ENCODE peak calls at places on chromosome 1, in eight cellular contexts. One of them, this sample, is unnamed.

GRCh38 chr1:114164840-114165543 is 11.3 kb upstream of the SYT6 start:
- DNase-seq in iris pigment epithelial cell: no peak
- DNase-seq in central memory CD4-positive, alpha-beta T cell: no peak
- DNase-seq in A549: no peak
- DNase-seq in NCI-H510A treated with DMSO at 0.1 percent for 48 hours: no peak
- DNase-seq in stimulated activated CD4-positive, alpha-beta T cell treated with anti-CD3 and anti-CD28 coated beads, Interleukin-1b, Interleukin-23, amount 100 ng/mL, for 24 hours: no peak
- DNase-seq in T-helper 2 cell: no peak
- DNase-seq in NCI-H446: no peak
- DNase-seq in this sample: no peak

GRCh38 chr1:207500306-207500705 is 4.3 kb downstream of the CR1 start:
- DNase-seq in T-helper 2 cell: peak
- DNase-seq in stimulated activated CD4-positive, alpha-beta T cell treated with anti-CD3 and anti-CD28 coated beads, Interleukin-1b, Interleukin-23, amount 100 ng/mL, for 24 hours: no peak
- DNase-seq in NCI-H510A treated with DMSO at 0.1 percent for 48 hours: no peak
- DNase-seq in NCI-H446: no peak
- DNase-seq in A549: no peak
- DNase-seq in iris pigment epithelial cell: no peak
- DNase-seq in central memory CD4-positive, alpha-beta T cell: no peak
- DNase-seq in this sample: no peak

GRCh38 chr1:243621973-243622372 is 228.1 kb downstream of the AKT3 start:
- DNase-seq in NCI-H510A treated with DMSO at 0.1 percent for 48 hours: no peak
- DNase-seq in stimulated activated CD4-positive, alpha-beta T cell treated with anti-CD3 and anti-CD28 coated beads, Interleukin-1b, Interleukin-23, amount 100 ng/mL, for 24 hours: no peak
- DNase-seq in A549: no peak
- DNase-seq in T-helper 2 cell: no peak
- DNase-seq in central memory CD4-positive, alpha-beta T cell: no peak
- DNase-seq in iris pigment epithelial cell: peak
- DNase-seq in NCI-H446: no peak
- DNase-seq in this sample: no peak

GRCh38 chr1:32887623-32888022 is 1.3 kb downstream of the HPCA start:
- DNase-seq in NCI-H510A treated with DMSO at 0.1 percent for 48 hours: no peak
- DNase-seq in central memory CD4-positive, alpha-beta T cell: no peak
- DNase-seq in A549: no peak
- DNase-seq in iris pigment epithelial cell: no peak
- DNase-seq in stimulated activated CD4-positive, alpha-beta T cell treated with anti-CD3 and anti-CD28 coated beads, Interleukin-1b, Interleukin-23, amount 100 ng/mL, for 24 hours: no peak
- DNase-seq in NCI-H446: no peak
- DNase-seq in T-helper 2 cell: no peak
- DNase-seq in this sample: no peak

GRCh38 chr1:160541622-160542302 is 18.7 kb upstream of the SLAMF6 start:
- DNase-seq in stimulated activated CD4-positive, alpha-beta T cell treated with anti-CD3 and anti-CD28 coated beads, Interleukin-1b, Interleukin-23, amount 100 ng/mL, for 24 hours: no peak
- DNase-seq in iris pigment epithelial cell: no peak
- DNase-seq in A549: peak
- DNase-seq in central memory CD4-positive, alpha-beta T cell: no peak
- DNase-seq in T-helper 2 cell: no peak
- DNase-seq in NCI-H510A treated with DMSO at 0.1 percent for 48 hours: no peak
- DNase-seq in NCI-H446: no peak
- DNase-seq in this sample: no peak

GRCh38 chr1:14712136-14712535 is 113.7 kb downstream of the KAZN start:
- DNase-seq in NCI-H446: no peak
- DNase-seq in A549: no peak
- DNase-seq in NCI-H510A treated with DMSO at 0.1 percent for 48 hours: no peak
- DNase-seq in central memory CD4-positive, alpha-beta T cell: no peak
- DNase-seq in iris pigment epithelial cell: no peak
- DNase-seq in T-helper 2 cell: no peak
- DNase-seq in stimulated activated CD4-positive, alpha-beta T cell treated with anti-CD3 and anti-CD28 coated beads, Interleukin-1b, Interleukin-23, amount 100 ng/mL, for 24 hours: no peak
- DNase-seq in this sample: no peak

GRCh38 chr1:224650329-224650728 is 34.2 kb downstream of the CNIH3 start:
- DNase-seq in T-helper 2 cell: no peak
- DNase-seq in NCI-H510A treated with DMSO at 0.1 percent for 48 hours: no peak
- DNase-seq in A549: no peak
- DNase-seq in central memory CD4-positive, alpha-beta T cell: no peak
- DNase-seq in stimulated activated CD4-positive, alpha-beta T cell treated with anti-CD3 and anti-CD28 coated beads, Interleukin-1b, Interleukin-23, amount 100 ng/mL, for 24 hours: no peak
- DNase-seq in NCI-H446: no peak
- DNase-seq in iris pigment epithelial cell: no peak
- DNase-seq in this sample: no peak

GRCh38 chr1:95236784-95237575 is 3.0 kb downstream of the RWDD3 start:
- DNase-seq in central memory CD4-positive, alpha-beta T cell: no peak
- DNase-seq in NCI-H446: no peak
- DNase-seq in NCI-H510A treated with DMSO at 0.1 percent for 48 hours: no peak
- DNase-seq in stimulated activated CD4-positive, alpha-beta T cell treated with anti-CD3 and anti-CD28 coated beads, Interleukin-1b, Interleukin-23, amount 100 ng/mL, for 24 hours: no peak
- DNase-seq in T-helper 2 cell: no peak
- DNase-seq in A549: no peak
- DNase-seq in iris pigment epithelial cell: peak
- DNase-seq in this sample: no peak

GRCh38 chr1:50915621-50916020 is 44.4 kb downstream of the FAF1 start:
- DNase-seq in stimulated activated CD4-positive, alpha-beta T cell treated with anti-CD3 and anti-CD28 coated beads, Interleukin-1b, Interleukin-23, amount 100 ng/mL, for 24 hours: no peak
- DNase-seq in NCI-H510A treated with DMSO at 0.1 percent for 48 hours: no peak
- DNase-seq in A549: no peak
- DNase-seq in iris pigment epithelial cell: no peak
- DNase-seq in T-helper 2 cell: no peak
- DNase-seq in NCI-H446: no peak
- DNase-seq in central memory CD4-positive, alpha-beta T cell: no peak
- DNase-seq in this sample: no peak

GRCh38 chr1:226069818-226070489 is 7.4 kb downstream of the H3-3A start:
- DNase-seq in NCI-H510A treated with DMSO at 0.1 percent for 48 hours: no peak
- DNase-seq in central memory CD4-positive, alpha-beta T cell: no peak
- DNase-seq in T-helper 2 cell: no peak
- DNase-seq in stimulated activated CD4-positive, alpha-beta T cell treated with anti-CD3 and anti-CD28 coated beads, Interleukin-1b, Interleukin-23, amount 100 ng/mL, for 24 hours: no peak
- DNase-seq in NCI-H446: no peak
- DNase-seq in A549: no peak
- DNase-seq in iris pigment epithelial cell: no peak
- DNase-seq in this sample: no peak

GRCh38 chr1:55244476-55245109 is 29.4 kb upstream of the USP24 start:
- DNase-seq in T-helper 2 cell: no peak
- DNase-seq in NCI-H446: no peak
- DNase-seq in iris pigment epithelial cell: peak
- DNase-seq in stimulated activated CD4-positive, alpha-beta T cell treated with anti-CD3 and anti-CD28 coated beads, Interleukin-1b, Interleukin-23, amount 100 ng/mL, for 24 hours: no peak
- DNase-seq in central memory CD4-positive, alpha-beta T cell: no peak
- DNase-seq in A549: no peak
- DNase-seq in NCI-H510A treated with DMSO at 0.1 percent for 48 hours: no peak
- DNase-seq in this sample: no peak

GRCh38 chr1:60942291-60942690 is 140.1 kb upstream of the NFIA start:
- DNase-seq in NCI-H446: no peak
- DNase-seq in stimulated activated CD4-positive, alpha-beta T cell treated with anti-CD3 and anti-CD28 coated beads, Interleukin-1b, Interleukin-23, amount 100 ng/mL, for 24 hours: no peak
- DNase-seq in central memory CD4-positive, alpha-beta T cell: no peak
- DNase-seq in iris pigment epithelial cell: no peak
- DNase-seq in T-helper 2 cell: no peak
- DNase-seq in NCI-H510A treated with DMSO at 0.1 percent for 48 hours: no peak
- DNase-seq in A549: no peak
- DNase-seq in this sample: no peak

GRCh38 chr1:239909894-239910293 is 181.8 kb upstream of the FMN2 start:
- DNase-seq in central memory CD4-positive, alpha-beta T cell: no peak
- DNase-seq in T-helper 2 cell: no peak
- DNase-seq in stimulated activated CD4-positive, alpha-beta T cell treated with anti-CD3 and anti-CD28 coated beads, Interleukin-1b, Interleukin-23, amount 100 ng/mL, for 24 hours: no peak
- DNase-seq in iris pigment epithelial cell: peak
- DNase-seq in NCI-H446: no peak
- DNase-seq in A549: no peak
- DNase-seq in NCI-H510A treated with DMSO at 0.1 percent for 48 hours: no peak
- DNase-seq in this sample: no peak

GRCh38 chr1:230153655-230154296 is 86.7 kb downstream of the GALNT2 start:
- DNase-seq in iris pigment epithelial cell: peak
- DNase-seq in A549: no peak
- DNase-seq in NCI-H446: no peak
- DNase-seq in central memory CD4-positive, alpha-beta T cell: no peak
- DNase-seq in NCI-H510A treated with DMSO at 0.1 percent for 48 hours: no peak
- DNase-seq in stimulated activated CD4-positive, alpha-beta T cell treated with anti-CD3 and anti-CD28 coated beads, Interleukin-1b, Interleukin-23, amount 100 ng/mL, for 24 hours: no peak
- DNase-seq in T-helper 2 cell: no peak
- DNase-seq in this sample: no peak

GRCh38 chr1:24606621-24607020 is 36.5 kb upstream of the SRRM1 start:
- DNase-seq in central memory CD4-positive, alpha-beta T cell: no peak
- DNase-seq in iris pigment epithelial cell: peak
- DNase-seq in A549: no peak
- DNase-seq in NCI-H510A treated with DMSO at 0.1 percent for 48 hours: peak
- DNase-seq in NCI-H446: no peak
- DNase-seq in stimulated activated CD4-positive, alpha-beta T cell treated with anti-CD3 and anti-CD28 coated beads, Interleukin-1b, Interleukin-23, amount 100 ng/mL, for 24 hours: no peak
- DNase-seq in T-helper 2 cell: no peak
- DNase-seq in this sample: no peak

GRCh38 chr1:156221986-156222692 is 9.3 kb downstream of the PMF1 start:
- DNase-seq in central memory CD4-positive, alpha-beta T cell: no peak
- DNase-seq in A549: no peak
- DNase-seq in iris pigment epithelial cell: no peak
- DNase-seq in NCI-H446: no peak
- DNase-seq in T-helper 2 cell: no peak
- DNase-seq in stimulated activated CD4-positive, alpha-beta T cell treated with anti-CD3 and anti-CD28 coated beads, Interleukin-1b, Interleukin-23, amount 100 ng/mL, for 24 hours: no peak
- DNase-seq in NCI-H510A treated with DMSO at 0.1 percent for 48 hours: no peak
- DNase-seq in this sample: no peak

GRCh38 chr1:52973843-52974242 is 46.8 kb downstream of the SCP2 start:
- DNase-seq in central memory CD4-positive, alpha-beta T cell: no peak
- DNase-seq in T-helper 2 cell: no peak
- DNase-seq in stimulated activated CD4-positive, alpha-beta T cell treated with anti-CD3 and anti-CD28 coated beads, Interleukin-1b, Interleukin-23, amount 100 ng/mL, for 24 hours: no peak
- DNase-seq in A549: no peak
- DNase-seq in NCI-H446: no peak
- DNase-seq in iris pigment epithelial cell: no peak
- DNase-seq in NCI-H510A treated with DMSO at 0.1 percent for 48 hours: no peak
- DNase-seq in this sample: no peak

GRCh38 chr1:119729044-119729443 is 17.3 kb downstream of the PHGDH start:
- DNase-seq in iris pigment epithelial cell: no peak
- DNase-seq in T-helper 2 cell: no peak
- DNase-seq in stimulated activated CD4-positive, alpha-beta T cell treated with anti-CD3 and anti-CD28 coated beads, Interleukin-1b, Interleukin-23, amount 100 ng/mL, for 24 hours: no peak
- DNase-seq in NCI-H510A treated with DMSO at 0.1 percent for 48 hours: no peak
- DNase-seq in central memory CD4-positive, alpha-beta T cell: no peak
- DNase-seq in A549: no peak
- DNase-seq in NCI-H446: no peak
- DNase-seq in this sample: no peak

GRCh38 chr1:221053889-221054288 is 174.6 kb downstream of the HLX start:
- DNase-seq in NCI-H510A treated with DMSO at 0.1 percent for 48 hours: no peak
- DNase-seq in NCI-H446: no peak
- DNase-seq in T-helper 2 cell: no peak
- DNase-seq in central memory CD4-positive, alpha-beta T cell: no peak
- DNase-seq in stimulated activated CD4-positive, alpha-beta T cell treated with anti-CD3 and anti-CD28 coated beads, Interleukin-1b, Interleukin-23, amount 100 ng/mL, for 24 hours: no peak
- DNase-seq in iris pigment epithelial cell: peak
- DNase-seq in A549: no peak
- DNase-seq in this sample: no peak

GRCh38 chr1:2022063-2022770 is 3.1 kb downstream of the GABRD start:
- DNase-seq in iris pigment epithelial cell: no peak
- DNase-seq in NCI-H446: no peak
- DNase-seq in NCI-H510A treated with DMSO at 0.1 percent for 48 hours: no peak
- DNase-seq in T-helper 2 cell: no peak
- DNase-seq in central memory CD4-positive, alpha-beta T cell: no peak
- DNase-seq in A549: no peak
- DNase-seq in stimulated activated CD4-positive, alpha-beta T cell treated with anti-CD3 and anti-CD28 coated beads, Interleukin-1b, Interleukin-23, amount 100 ng/mL, for 24 hours: no peak
- DNase-seq in this sample: no peak

GRCh38 chr1:7105258-7105657 is 320.0 kb downstream of the CAMTA1 start:
- DNase-seq in A549: no peak
- DNase-seq in stimulated activated CD4-positive, alpha-beta T cell treated with anti-CD3 and anti-CD28 coated beads, Interleukin-1b, Interleukin-23, amount 100 ng/mL, for 24 hours: no peak
- DNase-seq in iris pigment epithelial cell: no peak
- DNase-seq in NCI-H446: no peak
- DNase-seq in NCI-H510A treated with DMSO at 0.1 percent for 48 hours: no peak
- DNase-seq in T-helper 2 cell: no peak
- DNase-seq in central memory CD4-positive, alpha-beta T cell: no peak
- DNase-seq in this sample: no peak

GRCh38 chr1:198160946-198161614 is 4.3 kb downstream of the NEK7 start:
- DNase-seq in iris pigment epithelial cell: no peak
- DNase-seq in central memory CD4-positive, alpha-beta T cell: no peak
- DNase-seq in T-helper 2 cell: no peak
- DNase-seq in NCI-H510A treated with DMSO at 0.1 percent for 48 hours: no peak
- DNase-seq in stimulated activated CD4-positive, alpha-beta T cell treated with anti-CD3 and anti-CD28 coated beads, Interleukin-1b, Interleukin-23, amount 100 ng/mL, for 24 hours: no peak
- DNase-seq in A549: no peak
- DNase-seq in NCI-H446: no peak
- DNase-seq in this sample: no peak

GRCh38 chr1:29629401-29629800 is 393.1 kb downstream of the PTPRU start:
- DNase-seq in stimulated activated CD4-positive, alpha-beta T cell treated with anti-CD3 and anti-CD28 coated beads, Interleukin-1b, Interleukin-23, amount 100 ng/mL, for 24 hours: no peak
- DNase-seq in A549: no peak
- DNase-seq in NCI-H446: no peak
- DNase-seq in T-helper 2 cell: no peak
- DNase-seq in NCI-H510A treated with DMSO at 0.1 percent for 48 hours: no peak
- DNase-seq in iris pigment epithelial cell: no peak
- DNase-seq in central memory CD4-positive, alpha-beta T cell: no peak
- DNase-seq in this sample: no peak

GRCh38 chr1:15519625-15520024 is 4.4 kb downstream of the CASP9 start:
- DNase-seq in T-helper 2 cell: no peak
- DNase-seq in stimulated activated CD4-positive, alpha-beta T cell treated with anti-CD3 and anti-CD28 coated beads, Interleukin-1b, Interleukin-23, amount 100 ng/mL, for 24 hours: no peak
- DNase-seq in iris pigment epithelial cell: no peak
- DNase-seq in A549: no peak
- DNase-seq in NCI-H510A treated with DMSO at 0.1 percent for 48 hours: no peak
- DNase-seq in NCI-H446: no peak
- DNase-seq in central memory CD4-positive, alpha-beta T cell: no peak
- DNase-seq in this sample: no peak

GRCh38 chr1:244860078-244860477 is 4.3 kb downstream of the HNRNPU start:
- DNase-seq in NCI-H446: no peak
- DNase-seq in central memory CD4-positive, alpha-beta T cell: no peak
- DNase-seq in stimulated activated CD4-positive, alpha-beta T cell treated with anti-CD3 and anti-CD28 coated beads, Interleukin-1b, Interleukin-23, amount 100 ng/mL, for 24 hours: no peak
- DNase-seq in A549: no peak
- DNase-seq in NCI-H510A treated with DMSO at 0.1 percent for 48 hours: no peak
- DNase-seq in T-helper 2 cell: no peak
- DNase-seq in iris pigment epithelial cell: no peak
- DNase-seq in this sample: no peak

GRCh38 chr1:188715566-188715965 is 1762.1 kb downstream of the BRINP3 start:
- DNase-seq in stimulated activated CD4-positive, alpha-beta T cell treated with anti-CD3 and anti-CD28 coated beads, Interleukin-1b, Interleukin-23, amount 100 ng/mL, for 24 hours: no peak
- DNase-seq in A549: peak
- DNase-seq in NCI-H510A treated with DMSO at 0.1 percent for 48 hours: no peak
- DNase-seq in NCI-H446: no peak
- DNase-seq in central memory CD4-positive, alpha-beta T cell: no peak
- DNase-seq in iris pigment epithelial cell: peak
- DNase-seq in T-helper 2 cell: no peak
- DNase-seq in this sample: no peak

GRCh38 chr1:32998997-32999396 is 34.4 kb upstream of the RNF19B start:
- DNase-seq in A549: no peak
- DNase-seq in central memory CD4-positive, alpha-beta T cell: no peak
- DNase-seq in NCI-H510A treated with DMSO at 0.1 percent for 48 hours: no peak
- DNase-seq in iris pigment epithelial cell: no peak
- DNase-seq in NCI-H446: no peak
- DNase-seq in T-helper 2 cell: no peak
- DNase-seq in stimulated activated CD4-positive, alpha-beta T cell treated with anti-CD3 and anti-CD28 coated beads, Interleukin-1b, Interleukin-23, amount 100 ng/mL, for 24 hours: no peak
- DNase-seq in this sample: no peak

GRCh38 chr1:21655748-21656147 is 13.4 kb downstream of the RAP1GAP start:
- DNase-seq in A549: peak
- DNase-seq in iris pigment epithelial cell: no peak
- DNase-seq in NCI-H510A treated with DMSO at 0.1 percent for 48 hours: peak
- DNase-seq in T-helper 2 cell: no peak
- DNase-seq in stimulated activated CD4-positive, alpha-beta T cell treated with anti-CD3 and anti-CD28 coated beads, Interleukin-1b, Interleukin-23, amount 100 ng/mL, for 24 hours: no peak
- DNase-seq in central memory CD4-positive, alpha-beta T cell: no peak
- DNase-seq in NCI-H446: peak
- DNase-seq in this sample: no peak

GRCh38 chr1:53381790-53382401 is 54.0 kb upstream of the LRP8 start:
- DNase-seq in NCI-H510A treated with DMSO at 0.1 percent for 48 hours: no peak
- DNase-seq in NCI-H446: no peak
- DNase-seq in stimulated activated CD4-positive, alpha-beta T cell treated with anti-CD3 and anti-CD28 coated beads, Interleukin-1b, Interleukin-23, amount 100 ng/mL, for 24 hours: no peak
- DNase-seq in central memory CD4-positive, alpha-beta T cell: no peak
- DNase-seq in A549: peak
- DNase-seq in T-helper 2 cell: no peak
- DNase-seq in iris pigment epithelial cell: peak
- DNase-seq in this sample: no peak

GRCh38 chr1:55195523-55196233 is 19.5 kb downstream of the USP24 start:
- DNase-seq in NCI-H510A treated with DMSO at 0.1 percent for 48 hours: no peak
- DNase-seq in central memory CD4-positive, alpha-beta T cell: no peak
- DNase-seq in T-helper 2 cell: no peak
- DNase-seq in NCI-H446: no peak
- DNase-seq in iris pigment epithelial cell: peak
- DNase-seq in stimulated activated CD4-positive, alpha-beta T cell treated with anti-CD3 and anti-CD28 coated beads, Interleukin-1b, Interleukin-23, amount 100 ng/mL, for 24 hours: no peak
- DNase-seq in A549: no peak
- DNase-seq in this sample: no peak

GRCh38 chr1:228013322-228014234 is 6.8 kb downstream of the WNT3A start:
- DNase-seq in iris pigment epithelial cell: no peak
- DNase-seq in NCI-H510A treated with DMSO at 0.1 percent for 48 hours: no peak
- DNase-seq in NCI-H446: peak
- DNase-seq in central memory CD4-positive, alpha-beta T cell: no peak
- DNase-seq in stimulated activated CD4-positive, alpha-beta T cell treated with anti-CD3 and anti-CD28 coated beads, Interleukin-1b, Interleukin-23, amount 100 ng/mL, for 24 hours: no peak
- DNase-seq in T-helper 2 cell: no peak
- DNase-seq in A549: no peak
- DNase-seq in this sample: no peak

GRCh38 chr1:1349256-1350012 is at the start of gene DVL1:
- DNase-seq in stimulated activated CD4-positive, alpha-beta T cell treated with anti-CD3 and anti-CD28 coated beads, Interleukin-1b, Interleukin-23, amount 100 ng/mL, for 24 hours: peak
- DNase-seq in NCI-H510A treated with DMSO at 0.1 percent for 48 hours: peak
- DNase-seq in central memory CD4-positive, alpha-beta T cell: peak
- DNase-seq in A549: peak
- DNase-seq in T-helper 2 cell: peak
- DNase-seq in NCI-H446: peak
- DNase-seq in iris pigment epithelial cell: peak
- DNase-seq in this sample: peak

GRCh38 chr1:78790174-78790573 is 140.5 kb downstream of the IFI44 start:
- DNase-seq in T-helper 2 cell: no peak
- DNase-seq in NCI-H446: no peak
- DNase-seq in NCI-H510A treated with DMSO at 0.1 percent for 48 hours: no peak
- DNase-seq in central memory CD4-positive, alpha-beta T cell: no peak
- DNase-seq in stimulated activated CD4-positive, alpha-beta T cell treated with anti-CD3 and anti-CD28 coated beads, Interleukin-1b, Interleukin-23, amount 100 ng/mL, for 24 hours: no peak
- DNase-seq in iris pigment epithelial cell: no peak
- DNase-seq in A549: no peak
- DNase-seq in this sample: no peak

GRCh38 chr1:235206533-235207201 is 45.6 kb upstream of the RBM34 start:
- DNase-seq in NCI-H510A treated with DMSO at 0.1 percent for 48 hours: no peak
- DNase-seq in T-helper 2 cell: peak
- DNase-seq in iris pigment epithelial cell: peak
- DNase-seq in A549: no peak
- DNase-seq in stimulated activated CD4-positive, alpha-beta T cell treated with anti-CD3 and anti-CD28 coated beads, Interleukin-1b, Interleukin-23, amount 100 ng/mL, for 24 hours: no peak
- DNase-seq in NCI-H446: no peak
- DNase-seq in central memory CD4-positive, alpha-beta T cell: no peak
- DNase-seq in this sample: no peak